ENCODE peak calls at places on chromosomes 7 and 10, in four cellular contexts. R is GM12865, X is HCT116, P is activated B cell treated with CpG ODN at 0.5 μM for 24 hours. U is an unnamed sample.

GRCh38 chr7:17422966-17423365 is 124.5 kb downstream of the AHR start:
- DNase-seq in P (no peak), X (no peak), R (no peak), U (no peak)

GRCh38 chr10:61188691-61189090 is 244.7 kb upstream of the RHOBTB1 start:
- DNase-seq in R (no peak), P (no peak), X (no peak), U (no peak)

GRCh38 chr7:19930851-19931250 is 157.4 kb upstream of the TMEM196 start:
- DNase-seq in R (no peak), P (no peak), X (no peak), U (no peak)

GRCh38 chr10:51204691-51205090 is 130.4 kb downstream of the PRKG1 start:
- DNase-seq in X (no peak), R (no peak), P (no peak), U (no peak)

GRCh38 chr7:128078309-128078708 is 47.1 kb upstream of the LRRC4 start:
- DNase-seq in P (no peak), X (no peak), R (no peak), U (no peak)

GRCh38 chr10:73865107-73865458 is 9.3 kb downstream of the CAMK2G start:
- DNase-seq in P (no peak), X (no peak), R (no peak), U (peak; percentile 36)

GRCh38 chr7:36045275-36045674 is 107.8 kb upstream of the EEPD1 start:
- DNase-seq in X (no peak), R (no peak), P (no peak), U (no peak)

GRCh38 chr7:112930787-112931186 is 140.6 kb upstream of the TMEM168 start:
- DNase-seq in P (no peak), R (no peak), X (no peak), U (no peak)

GRCh38 chr7:28595081-28595480 is 182.8 kb downstream of the CREB5 start:
- DNase-seq in P (no peak), X (no peak), R (no peak), U (no peak)

GRCh38 chr7:110960811-110961210 is 130.1 kb upstream of the LRRN3 start:
- DNase-seq in R (no peak), P (no peak), X (no peak), U (no peak)

GRCh38 chr10:70053896-70054641 is 1.4 kb downstream of the MACROH2A2 start:
- DNase-seq in P (no peak), X (peak; percentile 15), R (no peak), U (peak; percentile 41)

GRCh38 chr7:43385856-43386255 is 197.1 kb upstream of the STK17A start:
- DNase-seq in R (no peak), X (no peak), P (no peak), U (peak; percentile 63)

GRCh38 chr10:86888585-86889381 is 68.6 kb downstream of the MMRN2 start:
- DNase-seq in P (no peak), R (peak; percentile 86), X (no peak), U (no peak)

GRCh38 chr7:108293190-108293612 is 163.0 kb downstream of the NRCAM start:
- DNase-seq in P (no peak), R (no peak), X (no peak), U (no peak)

GRCh38 chr10:51606829-51607228 is 92.6 kb downstream of the CSTF2T start:
- DNase-seq in P (no peak), X (no peak), R (no peak), U (no peak)

GRCh38 chr10:34697366-34698247 is 117.5 kb downstream of the PARD3 start:
- DNase-seq in R (no peak), X (no peak), P (no peak), U (no peak)

GRCh38 chr10:81730901-81731300 is 144.1 kb upstream of the NRG3 start:
- DNase-seq in X (no peak), P (no peak), R (no peak), U (no peak)

GRCh38 chr7:108537229-108537628 is 11.3 kb upstream of the PNPLA8 start:
- DNase-seq in P (no peak), X (no peak), R (no peak), U (no peak)

GRCh38 chr10:43120116-43120947 is 17.9 kb upstream of the CSGALNACT2 start:
- DNase-seq in X (no peak), R (no peak), P (no peak), U (no peak)

GRCh38 chr10:114694735-114695134 is 36.7 kb upstream of the ABLIM1 start:
- DNase-seq in P (no peak), R (peak; percentile 45), X (peak; percentile 61), U (peak; percentile 50)

GRCh38 chr10:470339-471003 is 219.0 kb downstream of the DIP2C start:
- DNase-seq in P (no peak), R (no peak), X (no peak), U (peak; percentile 69)

GRCh38 chr10:124636271-124636993 is 107.7 kb downstream of the FAM53B start:
- DNase-seq in R (no peak), X (no peak), P (no peak), U (peak; percentile 45)

GRCh38 chr10:129467346-129468119 is 492 bp downstream of the MGMT start:
- DNase-seq in P (no peak), R (peak; percentile 28), X (no peak), U (peak; percentile 5)

GRCh38 chr10:15245530-15245929 is 77.0 kb upstream of the NMT2 start:
- DNase-seq in P (no peak), R (peak; percentile 61), X (peak; percentile 21), U (peak; percentile 56)

GRCh38 chr7:7479275-7479674 is 56.4 kb downstream of the COL28A1 start:
- DNase-seq in X (no peak), R (no peak), P (no peak), U (no peak)

GRCh38 chr7:117157121-117157870 is 165.6 kb downstream of the WNT2 start:
- DNase-seq in X (no peak), P (no peak), R (no peak), U (no peak)

GRCh38 chr10:96719850-96720421 is 378 bp downstream of the PIK3AP1 start:
- DNase-seq in X (peak; percentile 19), P (peak; percentile 79), R (peak; percentile 88), U (peak; percentile 85)

GRCh38 chr10:3511483-3511882 is 273.5 kb downstream of the KLF6 start:
- DNase-seq in P (no peak), X (no peak), R (no peak), U (no peak)

GRCh38 chr10:3514691-3515090 is 270.3 kb downstream of the KLF6 start:
- DNase-seq in X (no peak), P (no peak), R (no peak), U (no peak)

GRCh38 chr10:3512263-3512662 is 272.7 kb downstream of the KLF6 start:
- DNase-seq in X (no peak), P (no peak), R (no peak), U (no peak)

GRCh38 chr10:3509355-3509754 is 275.7 kb downstream of the KLF6 start:
- DNase-seq in R (no peak), X (no peak), P (no peak), U (no peak)

GRCh38 chr10:3510741-3511140 is 274.3 kb downstream of the KLF6 start:
- DNase-seq in R (no peak), P (no peak), X (no peak), U (no peak)
- TF ChIP-seq CTCF in R (no peak), P (no peak), X (no peak), U (no peak)

GRCh38 chr10:112429147-112429546 is 17.6 kb downstream of the ZDHHC6 start:
- DNase-seq in R (peak; percentile 18), X (no peak), P (no peak), U (no peak)

GRCh38 chr10:112429654-112430230 is 17.0 kb downstream of the ZDHHC6 start:
- DNase-seq in X (no peak), R (no peak), P (no peak), U (no peak)

DNA sequence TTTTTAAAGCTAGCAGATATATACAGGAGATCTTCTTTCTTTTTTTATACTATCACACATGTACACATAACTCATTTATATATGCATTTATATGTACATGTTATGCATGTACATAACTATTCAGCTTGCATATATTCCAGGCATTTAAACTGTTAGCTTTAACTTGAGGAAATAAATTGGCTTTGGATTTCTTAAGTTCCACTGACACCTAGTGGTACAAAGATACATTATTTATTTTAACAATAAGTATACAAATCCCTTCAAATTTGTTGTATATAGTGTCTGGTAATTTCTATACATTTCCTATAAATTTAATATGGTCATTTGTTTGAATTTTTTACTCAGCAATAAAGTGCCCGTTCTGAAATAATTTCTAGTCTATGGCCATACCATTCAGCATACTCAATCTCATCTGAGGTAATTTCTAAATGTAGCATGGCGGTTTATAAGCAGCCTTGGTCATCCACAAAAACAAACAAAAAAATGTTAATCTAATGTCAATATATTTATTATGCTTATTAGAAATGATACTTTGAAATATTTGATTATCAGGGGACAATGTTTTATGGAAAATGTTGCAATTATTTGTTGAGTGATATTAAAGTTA is 11.6 kb downstream of the ZDHHC6 start:
- DNase-seq in X (peak; percentile 55), P (no peak), R (peak; percentile 16), U (no peak)
- TF ChIP-seq CTCF in X (peak; percentile 93), P (no peak), R (peak; percentile 13), U (peak; percentile 61)

GRCh38 chr7:154791611-154792010 is 211.3 kb downstream of the PAXIP1 start:
- DNase-seq in P (no peak), R (no peak), X (no peak), U (no peak)

GRCh38 chr7:154792436-154793055 is 210.4 kb downstream of the PAXIP1 start:
- DNase-seq in X (no peak), R (no peak), P (no peak), U (no peak)

GRCh38 chr7:154795437-154795836 is 207.5 kb downstream of the PAXIP1 start:
- DNase-seq in X (no peak), P (no peak), R (no peak), U (no peak)

GRCh38 chr7:154795014-154795413 is 207.9 kb downstream of the PAXIP1 start:
- DNase-seq in R (no peak), X (no peak), P (no peak), U (no peak)

DNA sequence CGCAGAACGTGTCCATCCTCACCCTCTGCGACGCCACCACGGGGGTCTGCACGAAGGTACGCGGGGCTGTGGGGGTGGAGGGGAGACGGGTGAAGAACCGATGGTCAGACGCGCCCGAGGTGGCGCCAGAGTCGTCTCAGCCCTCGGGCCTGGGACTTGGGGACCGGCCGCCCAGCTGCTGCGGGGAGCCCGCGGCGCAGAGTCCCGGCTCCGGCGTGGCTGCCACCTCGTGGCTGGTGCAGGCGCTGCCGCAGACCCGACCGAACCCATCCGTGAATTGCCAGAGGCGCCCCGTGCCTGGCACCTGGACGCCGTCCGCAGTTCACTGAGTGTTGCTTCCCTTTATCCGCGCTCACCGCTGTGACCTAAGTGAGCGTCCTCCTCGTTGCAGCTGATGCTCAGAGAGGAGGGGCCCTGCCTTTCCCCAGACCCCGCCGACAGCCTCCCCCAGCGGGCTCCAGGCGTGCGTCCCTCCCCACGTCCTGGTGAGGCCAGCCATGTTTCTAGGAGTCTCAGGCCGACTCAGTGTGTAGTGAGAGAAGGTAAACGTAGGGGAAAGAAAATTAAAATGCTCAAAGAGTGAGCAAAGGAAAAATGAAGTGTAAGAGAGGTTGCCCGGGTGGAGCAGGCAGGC is 208.7 kb downstream of the PAXIP1 start:
- DNase-seq in X (no peak), P (no peak), R (peak; percentile 11), U (peak; percentile 42)
- TF ChIP-seq CTCF in X (no peak), P (no peak), R (peak; percentile 28), U (peak; percentile 26)

GRCh38 chr7:134557391-134557790 is 8.5 kb downstream of the AKR1B15 start:
- DNase-seq in X (no peak), R (no peak), P (no peak), U (no peak)
- TF ChIP-seq CTCF in X (no peak), R (no peak), P (no peak), U (no peak)

GRCh38 chr10:13991353-13991752 is 339.4 kb downstream of the FRMD4A start:
- DNase-seq in X (no peak), R (no peak), P (no peak), U (no peak)
- TF ChIP-seq CTCF in X (no peak), R (no peak), P (no peak), U (no peak)

U was measured in activated CD8-positive, alpha-beta T cell treated with anti-CD3 and anti-CD28 coated beads for 36 hours.